ENCODE peak calls at places on chromosomes 3 and 15, in six cellular contexts. One of them, this sample, is unnamed.
A peak's percentile ranks its signal among the peaks of the same experiment; 100 is the strongest.

GRCh38 chr3:131957980-131958379 is 76.8 kb downstream of the CPNE4 start:
- DNase-seq in DMS53: no peak
- DNase-seq in HEK293T: no peak
- DNase-seq in AG09309: no peak
- DNase-seq in iPS-NIHi11: no peak
- DNase-seq in dorsolateral prefrontal cortex: no peak
- DNase-seq in this sample: no peak

GRCh38 chr15:42491540-42492225 is 742 bp upstream of the ZNF106 start:
- DNase-seq in DMS53: peak; percentile 60
- DNase-seq in HEK293T: no peak
- DNase-seq in AG09309: no peak
- DNase-seq in iPS-NIHi11: no peak
- DNase-seq in dorsolateral prefrontal cortex: no peak
- DNase-seq in this sample: peak; percentile 14

GRCh38 chr3:130906374-130906995 is 12.6 kb downstream of the ATP2C1 start:
- DNase-seq in DMS53: no peak
- DNase-seq in HEK293T: no peak
- DNase-seq in AG09309: peak; percentile 48
- DNase-seq in iPS-NIHi11: no peak
- DNase-seq in dorsolateral prefrontal cortex: no peak
- DNase-seq in this sample: no peak

GRCh38 chr3:183244981-183245476 is 8.0 kb upstream of the B3GNT5 start:
- DNase-seq in DMS53: peak; percentile 15
- DNase-seq in HEK293T: no peak
- DNase-seq in AG09309: no peak
- DNase-seq in iPS-NIHi11: no peak
- DNase-seq in dorsolateral prefrontal cortex: no peak
- DNase-seq in this sample: no peak

GRCh38 chr3:46974421-46975227 is 1.9 kb downstream of the CCDC12 start:
- DNase-seq in DMS53: no peak
- DNase-seq in HEK293T: no peak
- DNase-seq in AG09309: no peak
- DNase-seq in iPS-NIHi11: no peak
- DNase-seq in dorsolateral prefrontal cortex: no peak
- DNase-seq in this sample: no peak

GRCh38 chr15:67244966-67245478 is 9.4 kb downstream of the AAGAB start:
- DNase-seq in DMS53: no peak
- DNase-seq in HEK293T: no peak
- DNase-seq in AG09309: no peak
- DNase-seq in iPS-NIHi11: no peak
- DNase-seq in dorsolateral prefrontal cortex: no peak
- DNase-seq in this sample: peak; percentile 86

GRCh38 chr3:151124476-151124875 is 39.0 kb downstream of the MED12L start:
- DNase-seq in DMS53: peak; percentile 12
- DNase-seq in HEK293T: no peak
- DNase-seq in AG09309: no peak
- DNase-seq in iPS-NIHi11: no peak
- DNase-seq in dorsolateral prefrontal cortex: no peak
- DNase-seq in this sample: no peak

GRCh38 chr15:45660231-45660979 is 25.6 kb downstream of the SQOR start:
- DNase-seq in DMS53: no peak
- DNase-seq in HEK293T: no peak
- DNase-seq in AG09309: no peak
- DNase-seq in iPS-NIHi11: peak; percentile 38
- DNase-seq in dorsolateral prefrontal cortex: no peak
- DNase-seq in this sample: peak; percentile 72

GRCh38 chr15:89362203-89363101 is 27.8 kb upstream of the POLG start:
- DNase-seq in DMS53: peak; percentile 74
- DNase-seq in HEK293T: peak; percentile 40
- DNase-seq in AG09309: no peak
- DNase-seq in iPS-NIHi11: no peak
- DNase-seq in dorsolateral prefrontal cortex: peak; percentile 79
- DNase-seq in this sample: no peak

GRCh38 chr3:164332856-164333802 is 745.2 kb downstream of the SI start:
- DNase-seq in DMS53: no peak
- DNase-seq in HEK293T: no peak
- DNase-seq in AG09309: no peak
- DNase-seq in iPS-NIHi11: no peak
- DNase-seq in dorsolateral prefrontal cortex: no peak
- DNase-seq in this sample: peak; percentile 8

GRCh38 chr15:56040081-56041035 is 46.9 kb upstream of the NEDD4 start:
- DNase-seq in DMS53: peak; percentile 94
- DNase-seq in HEK293T: peak; percentile 35
- DNase-seq in AG09309: peak; percentile 72
- DNase-seq in iPS-NIHi11: peak; percentile 43
- DNase-seq in dorsolateral prefrontal cortex: no peak
- DNase-seq in this sample: peak; percentile 87

GRCh38 chr3:54827056-54827687 is 100.7 kb downstream of the LRTM1 start:
- DNase-seq in DMS53: no peak
- DNase-seq in HEK293T: no peak
- DNase-seq in AG09309: no peak
- DNase-seq in iPS-NIHi11: no peak
- DNase-seq in dorsolateral prefrontal cortex: no peak
- DNase-seq in this sample: no peak

GRCh38 chr3:127836004-127836882 is 13.9 kb upstream of the MGLL start:
- DNase-seq in DMS53: no peak
- DNase-seq in HEK293T: no peak
- DNase-seq in AG09309: no peak
- DNase-seq in iPS-NIHi11: no peak
- DNase-seq in dorsolateral prefrontal cortex: no peak
- DNase-seq in this sample: no peak

GRCh38 chr15:49492834-49493233 is 69.8 kb downstream of the FGF7 start:
- DNase-seq in DMS53: no peak
- DNase-seq in HEK293T: no peak
- DNase-seq in AG09309: peak; percentile 76
- DNase-seq in iPS-NIHi11: no peak
- DNase-seq in dorsolateral prefrontal cortex: no peak
- DNase-seq in this sample: peak; percentile 92

GRCh38 chr3:69871868-69872267 is 127.7 kb upstream of the SAMMSON start:
- DNase-seq in DMS53: no peak
- DNase-seq in HEK293T: no peak
- DNase-seq in AG09309: no peak
- DNase-seq in iPS-NIHi11: no peak
- DNase-seq in dorsolateral prefrontal cortex: no peak
- DNase-seq in this sample: no peak

GRCh38 chr15:41115652-41116115 is 396 bp downstream of the INO80 start:
- DNase-seq in DMS53: peak; percentile 75
- DNase-seq in HEK293T: peak; percentile 56
- DNase-seq in AG09309: no peak
- DNase-seq in iPS-NIHi11: peak; percentile 78
- DNase-seq in dorsolateral prefrontal cortex: peak; percentile 54
- DNase-seq in this sample: peak; percentile 57

GRCh38 chr3:191963182-191963581 is 502.2 kb downstream of the PYDC2 start:
- DNase-seq in DMS53: no peak
- DNase-seq in HEK293T: no peak
- DNase-seq in AG09309: no peak
- DNase-seq in iPS-NIHi11: peak; percentile 55
- DNase-seq in dorsolateral prefrontal cortex: no peak
- DNase-seq in this sample: no peak

This sample was measured in fibroblast of gingiva.